ENCODE peak calls at places on chromosomes 7 and 10, in four cellular contexts. Q is NCI-H510A, W is HCT116, Y is iPS-NIHi11. K is an unnamed sample.

GRCh38 chr10:100479059-100479458 is 16.2 kb downstream of the WNT8B start:
- DNase-seq in W (no peak), Y (no peak), Q (no peak), K (no peak)

GRCh38 chr10:66931340-66931948 is 5.6 kb downstream of the LRRTM3 start:
- DNase-seq in Y (peak), W (peak), Q (no peak), K (no peak)

GRCh38 chr10:122089343-122090015 is 100.5 kb downstream of the TACC2 start:
- DNase-seq in Y (no peak), Q (no peak), W (no peak), K (no peak)

GRCh38 chr10:24952701-24953349 is 419 bp upstream of the PRTFDC1 start:
- DNase-seq in W (no peak), Q (peak), Y (peak), K (peak)

GRCh38 chr7:74294191-74294998 is 5.2 kb downstream of the CLIP2 start:
- DNase-seq in Q (no peak), Y (no peak), W (no peak), K (no peak)

GRCh38 chr10:34768261-34768971 is 46.7 kb downstream of the PARD3 start:
- DNase-seq in W (no peak), Q (peak), Y (peak), K (no peak)

GRCh38 chr7:29921404-29922010 is 68.1 kb downstream of the SCRN1 start:
- DNase-seq in Y (peak), W (peak), Q (no peak), K (peak)

GRCh38 chr7:21565614-21566013 is 22.8 kb downstream of the DNAH11 start:
- DNase-seq in W (no peak), Q (no peak), Y (no peak), K (no peak)

GRCh38 chr7:153638821-153639435 is 413.3 kb upstream of the DPP6 start:
- DNase-seq in Q (no peak), W (no peak), Y (no peak), K (no peak)

GRCh38 chr7:140262242-140262903 is 85.6 kb upstream of the KDM7A start:
- DNase-seq in W (no peak), Q (no peak), Y (no peak), K (no peak)

GRCh38 chr7:95472521-95473160 is 13.1 kb upstream of the ASB4 start:
- DNase-seq in W (no peak), Q (no peak), Y (no peak), K (no peak)

GRCh38 chr10:114684822-114685209 is 26.7 kb upstream of the ABLIM1 start:
- DNase-seq in Q (no peak), Y (no peak), W (no peak), K (no peak)

GRCh38 chr7:6530626-6531491 is 20.4 kb downstream of the GRID2IP start:
- DNase-seq in Y (peak), W (no peak), Q (no peak), K (no peak)

GRCh38 chr7:28069788-28070187 is 110.8 kb downstream of the JAZF1 start:
- DNase-seq in W (no peak), Y (no peak), Q (no peak), K (no peak)